ENCODE peak calls at places on chromosomes 5 and 9, in five cellular contexts. I is fibroblast of lung; U is heart right ventricle; K is CD8-positive, alpha-beta T cell; N is cardiac muscle cell. L is an unnamed sample.

GRCh38 chr5:102670224-102670836 is 84.8 kb upstream of the PAM start:
- DNase-seq in K (no peak), U (peak), I (no peak), N (peak), L (no peak)

GRCh38 chr5:173735691-173736090 is 119.2 kb upstream of the BOD1 start:
- DNase-seq in U (no peak), K (no peak), I (no peak), N (no peak), L (no peak)

GRCh38 chr5:8864053-8864452 is 681.8 kb downstream of the SEMA5A start:
- DNase-seq in I (peak), N (peak), U (no peak), K (no peak), L (no peak)

GRCh38 chr9:4689687-4690104 is 10.3 kb downstream of the CDC37L1 start:
- DNase-seq in N (no peak), I (peak), K (no peak), U (no peak), L (no peak)

GRCh38 chr9:95572370-95573151 is 55.8 kb upstream of the PTCH1 start:
- DNase-seq in K (no peak), U (no peak), I (peak), N (peak), L (peak)

GRCh38 chr5:92508271-92508670 is 1072.7 kb downstream of the NR2F1-AS1 start:
- DNase-seq in U (no peak), K (no peak), N (no peak), I (no peak), L (no peak)

GRCh38 chr5:128782446-128782845 is 182.8 kb upstream of the SLC27A6 start:
- DNase-seq in K (no peak), N (peak), U (peak), I (peak), L (peak)

GRCh38 chr9:89436963-89437625 is 60.8 kb downstream of the SEMA4D start:
- DNase-seq in I (no peak), U (no peak), K (peak), N (no peak), L (no peak)

GRCh38 chr9:130013326-130013725 is 29.7 kb downstream of the FNBP1 start:
- DNase-seq in N (no peak), U (no peak), I (no peak), K (no peak), L (no peak)

GRCh38 chr5:31197183-31197582 is 3.7 kb downstream of the CDH6 start:
- DNase-seq in N (peak), I (peak), U (no peak), K (no peak), L (no peak)

DNA sequence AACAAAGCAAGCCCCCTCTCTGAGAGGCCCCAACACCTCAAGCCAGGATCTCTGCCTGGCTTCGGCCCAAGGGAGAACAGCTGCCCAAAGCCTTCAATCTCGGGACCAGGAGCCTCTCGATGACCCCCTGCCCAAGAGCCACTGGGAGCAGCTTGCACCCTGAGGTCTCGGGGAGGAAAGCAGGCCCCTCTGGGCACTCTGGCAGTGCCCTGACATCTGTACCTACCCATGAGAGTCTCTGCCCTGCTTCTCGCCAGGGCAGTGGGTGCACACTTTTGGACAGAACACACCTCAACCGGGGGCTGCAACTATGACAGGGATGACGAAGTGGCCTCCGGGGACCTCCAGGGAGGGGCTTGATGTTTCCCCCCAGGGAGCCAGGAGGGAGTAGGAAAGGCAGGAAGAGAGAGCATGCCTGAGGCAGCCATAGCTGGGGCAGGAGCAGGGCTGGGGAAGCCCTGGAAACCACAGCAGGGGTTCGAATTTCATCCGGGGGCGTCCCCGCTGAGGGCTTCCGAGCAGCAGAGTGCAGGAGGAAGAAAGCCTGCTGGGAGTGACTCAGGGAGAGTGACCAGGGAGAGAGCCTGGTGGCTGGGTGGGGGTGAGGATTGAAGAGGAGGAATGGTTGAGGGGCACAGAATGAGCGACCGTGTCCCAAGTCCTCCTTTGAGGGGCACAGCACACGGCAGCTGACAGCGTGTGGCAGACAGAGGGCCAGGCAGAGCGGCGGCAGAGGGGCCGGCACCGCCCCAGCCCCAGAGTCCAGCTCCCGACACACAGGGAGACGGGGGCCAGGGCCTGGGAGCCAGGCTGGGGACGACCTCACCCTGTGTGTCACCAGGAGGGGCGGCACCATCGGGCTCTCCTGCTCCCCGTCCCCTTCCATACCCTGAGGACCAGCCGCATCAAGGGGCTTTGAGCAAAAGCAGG is 1.8 kb downstream of the LPCAT1 start:
- DNase-seq in N (peak), I (peak), K (no peak), U (no peak), L (no peak)
- H3K27ac ChIP-seq in N (no peak), I (peak), K (peak), U (no peak), L (no peak)

DNA sequence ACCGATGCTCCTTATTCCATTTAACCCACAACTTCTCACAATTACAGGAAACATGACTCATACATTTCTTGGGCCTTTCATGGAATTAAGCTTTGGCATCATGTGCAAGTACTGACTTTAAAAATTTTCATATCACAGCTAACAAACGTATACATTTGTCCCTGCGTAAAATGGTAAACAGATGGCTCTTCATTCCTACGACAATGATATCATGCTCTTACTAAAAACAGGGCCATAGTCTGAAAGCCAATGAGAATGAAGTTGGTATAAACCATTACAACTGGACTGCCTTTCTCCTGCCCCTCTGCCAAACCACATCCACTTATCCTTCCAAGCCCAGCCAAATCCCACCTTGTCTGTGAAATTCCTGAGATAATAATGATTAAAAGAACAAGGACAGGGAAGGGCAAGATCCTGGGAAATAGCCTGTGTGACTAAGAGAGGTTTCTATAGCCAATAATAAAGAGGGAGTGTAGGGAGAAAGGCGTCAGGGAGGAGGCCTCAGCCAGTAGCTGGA is 44.9 kb upstream of the ZNF366 start:
- DNase-seq in K (no peak), N (peak), U (no peak), I (peak), L (no peak)
- H3K27ac ChIP-seq in K (no peak), N (no peak), U (no peak), I (no peak), L (no peak)

GRCh38 chr9:134284741-134285140 is 41.5 kb upstream of the RXRA start:
- DNase-seq in N (no peak), I (no peak), U (no peak), K (no peak), L (no peak)

GRCh38 chr9:134283111-134283515 is 43.1 kb upstream of the RXRA start:
- DNase-seq in K (no peak), U (peak), I (peak), N (peak), L (peak)

GRCh38 chr9:134283692-134284265 is 42.5 kb upstream of the RXRA start:
- DNase-seq in I (no peak), U (no peak), N (no peak), K (no peak), L (no peak)

GRCh38 chr9:134285215-134285845 is 40.9 kb upstream of the RXRA start:
- DNase-seq in N (no peak), I (peak), U (no peak), K (no peak), L (no peak)

GRCh38 chr9:134284273-134284672 is 42.0 kb upstream of the RXRA start:
- DNase-seq in I (peak), U (peak), K (no peak), N (no peak), L (peak)
- H3K27ac ChIP-seq in I (no peak), U (peak), K (no peak), N (no peak), L (peak)

GRCh38 chr9:83036043-83036442 is 26.9 kb downstream of the RASEF start:
- DNase-seq in I (no peak), K (no peak), U (no peak), N (no peak), L (no peak)

GRCh38 chr9:83032065-83032625 is 30.8 kb downstream of the RASEF start:
- DNase-seq in N (no peak), U (no peak), I (no peak), K (no peak), L (no peak)

GRCh38 chr9:83030391-83031107 is 32.4 kb downstream of the RASEF start:
- DNase-seq in K (no peak), U (no peak), I (peak), N (no peak), L (no peak)

GRCh38 chr9:83034587-83034986 is 28.4 kb downstream of the RASEF start:
- DNase-seq in N (no peak), I (peak), K (no peak), U (no peak), L (no peak)

DNA sequence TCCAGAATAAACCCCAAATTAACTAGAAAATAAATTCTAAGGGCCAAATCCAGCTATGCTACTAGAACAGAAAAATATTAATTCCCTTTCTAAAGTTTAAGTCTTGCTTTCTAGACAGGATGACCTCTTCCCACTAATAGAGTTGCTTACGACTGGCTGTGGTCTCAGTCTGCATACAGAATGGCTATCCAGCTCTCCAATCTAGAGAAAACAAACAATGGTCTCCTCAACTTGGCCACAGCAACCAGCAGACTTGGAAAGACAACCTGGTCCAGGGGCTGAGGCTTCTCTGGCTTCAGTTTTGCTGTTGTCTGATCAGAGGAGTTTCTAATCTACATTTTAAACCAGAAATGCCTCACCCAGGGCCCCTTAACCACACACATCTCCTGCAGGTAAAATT is 28.9 kb downstream of the RASEF start:
- DNase-seq in U (no peak), I (peak), K (no peak), N (no peak), L (no peak)
- H3K27ac ChIP-seq in U (no peak), I (no peak), K (no peak), N (no peak), L (no peak)

DNA sequence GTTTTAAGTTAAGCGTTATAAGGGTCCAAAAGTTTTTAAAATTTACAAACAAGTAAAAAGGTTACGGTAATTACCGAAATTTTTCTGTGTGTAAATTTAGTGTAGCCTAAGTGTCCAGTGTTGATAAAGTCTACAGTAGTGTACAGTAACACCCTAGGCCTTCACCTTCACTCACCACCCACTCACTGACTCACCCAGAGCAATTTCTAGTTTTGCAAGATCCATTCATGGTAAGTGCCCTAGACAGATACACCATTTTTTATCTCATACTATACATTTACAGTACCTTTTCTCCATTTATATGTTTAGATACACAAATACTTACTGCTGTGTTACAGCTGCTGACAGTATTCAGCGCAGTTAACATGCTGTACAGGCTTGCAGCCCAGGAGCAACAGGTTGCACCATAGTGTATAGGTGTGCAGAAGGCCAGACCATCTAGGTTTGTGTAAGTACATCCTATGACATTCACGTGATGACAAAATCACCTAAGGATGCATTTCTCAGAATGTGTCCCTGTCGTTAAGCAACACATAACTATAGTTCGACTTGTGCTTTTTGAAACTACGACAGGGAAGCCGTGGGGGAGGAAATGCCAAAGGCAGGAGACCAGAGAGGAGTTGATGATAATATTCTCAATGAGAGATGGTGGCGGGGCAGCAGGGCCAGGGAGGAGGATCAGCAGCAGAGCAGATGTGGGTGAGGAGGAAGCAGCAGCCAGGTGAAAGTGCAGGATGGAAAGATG is 48.6 kb downstream of the PSMB7 start:
- DNase-seq in U (no peak), K (no peak), N (peak), I (peak), L (no peak)
- H3K27ac ChIP-seq in U (no peak), K (no peak), N (no peak), I (no peak), L (no peak)

GRCh38 chr5:135697959-135698345 is 119.2 kb upstream of the CXCL14 start:
- DNase-seq in I (no peak), K (no peak), U (no peak), N (no peak), L (no peak)

GRCh38 chr5:135695656-135696055 is 116.9 kb upstream of the CXCL14 start:
- DNase-seq in I (no peak), N (no peak), K (no peak), U (no peak), L (no peak)

GRCh38 chr5:135694906-135695305 is 116.1 kb upstream of the CXCL14 start:
- DNase-seq in N (no peak), U (no peak), K (no peak), I (no peak), L (no peak)

GRCh38 chr5:135697251-135697958 is 118.6 kb upstream of the CXCL14 start:
- DNase-seq in U (no peak), N (no peak), I (no peak), K (no peak), L (no peak)

DNA sequence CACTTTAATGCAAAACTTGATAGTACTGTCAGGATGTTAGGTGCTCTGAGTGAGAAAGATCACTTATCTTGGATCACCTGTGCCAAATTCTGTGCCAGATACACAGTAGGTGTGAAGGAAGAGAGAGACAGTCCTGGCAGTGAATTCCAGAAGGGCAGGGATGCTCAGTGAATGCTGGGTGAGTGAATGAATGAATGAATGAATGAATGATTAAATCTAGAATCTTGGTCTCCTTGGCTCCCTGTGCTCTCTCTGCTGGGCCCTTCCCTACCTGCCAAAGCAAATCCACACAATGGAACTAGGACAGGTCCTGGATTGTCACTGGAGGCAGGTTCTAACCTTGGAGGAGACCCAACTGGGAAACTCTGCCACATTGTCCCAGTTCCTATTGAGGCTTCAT is 117.5 kb upstream of the CXCL14 start:
- DNase-seq in N (no peak), I (no peak), K (no peak), U (no peak), L (no peak)
- H3K27ac ChIP-seq in N (no peak), I (no peak), K (no peak), U (no peak), L (no peak)

GRCh38 chr9:131233556-131233955 is 42.8 kb downstream of the FAM78A start:
- DNase-seq in I (no peak), K (no peak), U (no peak), N (no peak), L (no peak)
- H3K27ac ChIP-seq in I (no peak), K (peak), U (no peak), N (peak), L (peak)

DNA sequence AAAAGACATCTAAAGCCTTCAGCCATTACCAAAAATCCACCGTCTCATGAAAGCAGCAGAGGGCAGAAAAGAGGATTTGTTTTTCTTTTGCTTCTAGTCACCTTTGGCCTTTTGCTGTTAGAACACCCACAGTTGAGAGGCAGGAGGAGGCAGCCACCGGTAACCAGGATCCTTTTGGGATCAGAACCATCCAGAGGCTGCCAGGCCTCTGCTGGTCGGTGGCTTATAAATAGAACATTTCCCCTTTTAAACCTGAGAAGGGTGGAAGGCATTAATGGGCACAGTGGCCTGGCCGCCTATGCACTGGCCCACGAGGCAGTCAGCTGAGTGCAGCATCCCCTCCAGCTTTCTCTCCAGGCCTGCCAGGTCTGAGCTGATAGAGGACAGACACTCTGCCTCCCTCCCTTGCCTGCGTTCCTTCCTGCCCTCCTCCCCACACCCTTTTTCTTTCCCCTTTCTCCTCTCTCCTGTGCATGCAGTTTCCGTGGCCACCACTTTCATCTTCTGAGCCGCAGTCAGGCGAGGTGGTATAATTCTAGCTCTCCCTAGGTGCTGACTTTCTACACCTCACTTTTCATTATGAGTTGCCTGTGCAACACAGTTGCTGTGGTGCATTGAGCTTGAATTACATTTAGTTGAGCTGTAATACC is 253.4 kb downstream of the ARHGAP26 start:
- DNase-seq in I (no peak), K (no peak), N (peak), U (peak), L (peak)
- H3K27ac ChIP-seq in I (no peak), K (no peak), N (peak), U (peak), L (peak)

L was measured in left ventricle myocardium inferior.